ENCODE peak calls at places on chromosomes 6 and 20, in four cellular contexts. X is spleen, W is esophagus muscularis mucosa, M is heart left ventricle. D is an unnamed sample.

GRCh38 chr6:35054106-35054742 is 86.9 kb downstream of the TCP11 start:
- DNase-seq in X (no peak), W (no peak), M (no peak), D (no peak)

GRCh38 chr6:129852257-129852858 is 8.8 kb downstream of the TMEM244 start:
- DNase-seq in X (no peak), W (no peak), M (no peak), D (no peak)

GRCh38 chr6:111666812-111667211 is 61.1 kb upstream of the TRAF3IP2 start:
- DNase-seq in X (no peak), W (no peak), M (no peak), D (peak; percentile 38)

GRCh38 chr6:105799051-105799450 is 287.1 kb upstream of the PRDM1 start:
- DNase-seq in X (no peak), W (no peak), M (no peak), D (no peak)

GRCh38 chr6:22141271-22141745 is 155.5 kb downstream of the PRL start:
- DNase-seq in X (no peak), W (no peak), M (no peak), D (no peak)

GRCh38 chr20:34312544-34313217 is 9.5 kb upstream of the AHCY start:
- DNase-seq in X (peak; percentile 95), W (peak; percentile 96), M (peak; percentile 90), D (peak; percentile 81)

GRCh38 chr20:62730481-62730880 is 21.8 kb downstream of the NTSR1 start:
- DNase-seq in X (no peak), W (no peak), M (no peak), D (no peak)

GRCh38 chr6:44606506-44606905 is 219.0 kb downstream of the CDC5L start:
- DNase-seq in X (no peak), W (no peak), M (peak; percentile 58), D (no peak)

GRCh38 chr6:18062733-18063132 is 59.7 kb downstream of the NHLRC1 start:
- DNase-seq in X (no peak), W (no peak), M (no peak), D (no peak)

GRCh38 chr6:87907521-87907920 is 140.1 kb upstream of the SPACA1 start:
- DNase-seq in X (no peak), W (no peak), M (no peak), D (no peak)

GRCh38 chr6:10465633-10466499 is 51.0 kb upstream of the TFAP2A start:
- DNase-seq in X (no peak), W (no peak), M (no peak), D (no peak)

GRCh38 chr6:157531986-157532365 is 151.0 kb downstream of the ZDHHC14 start:
- DNase-seq in X (no peak), W (no peak), M (no peak), D (no peak)

GRCh38 chr6:36888115-36888643 is 2.4 kb downstream of the C6orf89 start:
- DNase-seq in X (no peak), W (no peak), M (no peak), D (no peak)

GRCh38 chr20:13105864-13106457 is 97.2 kb downstream of the SPTLC3 start:
- DNase-seq in X (no peak), W (peak; percentile 19), M (no peak), D (no peak)

GRCh38 chr20:50399917-50400704 is 110.1 kb upstream of the PTPN1 start:
- DNase-seq in X (no peak), W (no peak), M (no peak), D (no peak)

GRCh38 chr6:26118999-26119398 is 31.8 kb downstream of the HFE start:
- DNase-seq in X (no peak), W (no peak), M (no peak), D (no peak)

GRCh38 chr6:46052479-46052878 is 36.8 kb upstream of the CLIC5 start:
- DNase-seq in X (no peak), W (peak; percentile 45), M (no peak), D (no peak)

GRCh38 chr6:170005680-170006470 is 254.5 kb downstream of the ERMARD start:
- DNase-seq in X (no peak), W (no peak), M (no peak), D (no peak)

GRCh38 chr6:82869493-82869892 is 196.1 kb downstream of the UBE3D start:
- DNase-seq in X (no peak), W (no peak), M (no peak), D (no peak)

GRCh38 chr6:147540075-147540474 is 31.6 kb downstream of the SAMD5 start:
- DNase-seq in X (no peak), W (no peak), M (no peak), D (no peak)

GRCh38 chr6:168093634-168094033 is 14.6 kb upstream of the FRMD1 start:
- DNase-seq in X (peak; percentile 62), W (no peak), M (no peak), D (no peak)

GRCh38 chr6:119620846-119621570 is 271.4 kb upstream of the MAN1A1 start:
- DNase-seq in X (no peak), W (no peak), M (no peak), D (no peak)

GRCh38 chr6:90870561-90870960 is 283.7 kb upstream of the MAP3K7 start:
- DNase-seq in X (no peak), W (no peak), M (no peak), D (no peak)

GRCh38 chr6:90868656-90869055 is 281.8 kb upstream of the MAP3K7 start:
- DNase-seq in X (no peak), W (no peak), M (no peak), D (no peak)

GRCh38 chr6:90865513-90865912 is 278.6 kb upstream of the MAP3K7 start:
- DNase-seq in X (no peak), W (no peak), M (no peak), D (no peak)

GRCh38 chr6:90868256-90868655 is 281.4 kb upstream of the MAP3K7 start:
- DNase-seq in X (no peak), W (no peak), M (no peak), D (no peak)
- TF ChIP-seq POLR2A in X (no peak), W (no peak), M (no peak), D (no peak)

GRCh38 chr20:48171626-48172025 is 386.3 kb upstream of the SULF2 start:
- DNase-seq in X (no peak), W (no peak), M (no peak), D (no peak)
- H3K27ac ChIP-seq in X (no peak overlapping the region), W (no peak overlapping the region), M (no peak overlapping the region), D (no peak overlapping the region)

GRCh38 chr6:5261545-5262109 is 314 bp downstream of the FARS2 start:
- DNase-seq in X (no peak), W (no peak), M (no peak), D (no peak)
- TF ChIP-seq POLR2A in X (no peak), W (no peak), M (no peak), D (no peak)

GRCh38 chr6:40344566-40345185 is 242.5 kb downstream of the LRFN2 start:
- DNase-seq in X (no peak), W (peak; percentile 89), M (no peak), D (no peak)
- H3K27ac ChIP-seq in X (no peak overlapping the region), W (no peak overlapping the region), M (no peak overlapping the region), D (no peak overlapping the region)

DNA sequence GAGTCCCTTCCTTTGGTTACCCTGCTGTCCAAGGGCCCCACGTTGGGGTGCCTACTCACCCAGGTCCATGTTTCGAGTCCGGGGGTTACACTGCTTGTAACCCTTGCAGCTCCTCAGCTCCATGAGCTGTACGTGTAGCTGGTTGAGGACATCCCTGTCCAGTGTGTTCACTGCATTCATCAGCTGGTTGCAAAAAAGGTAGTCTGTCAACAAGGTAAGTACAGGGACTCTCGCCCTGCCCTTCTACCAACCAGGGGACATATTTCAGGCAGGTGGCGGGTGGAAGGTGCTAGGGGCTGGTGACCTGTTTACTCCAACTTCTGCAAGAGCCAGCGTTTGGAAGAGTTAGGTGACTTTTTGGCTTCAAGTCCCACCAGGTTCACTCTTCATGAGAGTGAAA is 123.6 kb downstream of the SULF2 start:
- DNase-seq in X (no peak), W (no peak), M (no peak), D (no peak)
- TF ChIP-seq POLR2A in X (no peak), W (no peak), M (no peak), D (no peak)

DNA sequence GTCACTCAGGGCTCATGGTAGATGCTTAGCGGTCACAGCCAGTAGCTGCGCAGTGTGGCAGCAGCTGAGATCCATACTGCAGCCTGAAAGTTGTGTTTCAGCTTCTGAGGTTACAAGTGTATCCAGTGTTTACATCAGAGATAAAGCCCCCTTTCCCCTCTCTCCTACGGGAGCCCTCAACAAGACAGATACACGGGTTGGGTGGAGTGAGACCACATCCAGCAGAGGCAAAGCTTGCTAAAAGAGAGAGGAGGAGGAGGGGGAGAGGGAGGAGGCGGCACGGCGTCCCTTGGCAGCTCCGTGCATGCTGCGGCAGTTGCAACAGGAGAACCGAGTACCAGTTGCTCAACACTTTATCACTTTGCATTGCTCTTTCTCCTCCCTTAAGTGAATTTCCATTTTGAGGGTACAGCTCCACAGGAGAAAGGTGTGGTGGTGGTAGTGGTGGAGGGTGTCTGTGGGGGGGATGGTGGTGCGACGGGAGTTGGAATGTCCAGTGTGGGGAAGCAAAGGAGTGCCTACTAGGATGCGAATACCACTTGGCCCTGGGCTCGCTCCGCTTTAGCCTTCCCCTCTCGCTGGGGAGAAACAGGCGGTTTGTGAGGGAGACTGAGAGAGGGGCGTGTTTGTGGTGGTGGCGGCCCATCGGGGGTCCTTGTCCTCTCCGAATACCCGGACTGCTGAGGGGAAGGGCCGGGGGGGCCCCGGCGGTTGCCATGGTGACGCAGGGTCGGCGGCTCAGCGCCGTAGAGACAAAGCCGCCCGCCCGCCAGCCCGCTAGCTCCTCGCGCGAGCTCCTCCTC is 405 bp upstream of the RNF182 start:
- DNase-seq in X (no peak), W (no peak), M (peak; percentile 68), D (peak; percentile 14)
- H3K27ac ChIP-seq in X (no peak overlapping the region), W (peak overlapping the region; percentile 3), M (no peak overlapping the region), D (no peak overlapping the region)

DNA sequence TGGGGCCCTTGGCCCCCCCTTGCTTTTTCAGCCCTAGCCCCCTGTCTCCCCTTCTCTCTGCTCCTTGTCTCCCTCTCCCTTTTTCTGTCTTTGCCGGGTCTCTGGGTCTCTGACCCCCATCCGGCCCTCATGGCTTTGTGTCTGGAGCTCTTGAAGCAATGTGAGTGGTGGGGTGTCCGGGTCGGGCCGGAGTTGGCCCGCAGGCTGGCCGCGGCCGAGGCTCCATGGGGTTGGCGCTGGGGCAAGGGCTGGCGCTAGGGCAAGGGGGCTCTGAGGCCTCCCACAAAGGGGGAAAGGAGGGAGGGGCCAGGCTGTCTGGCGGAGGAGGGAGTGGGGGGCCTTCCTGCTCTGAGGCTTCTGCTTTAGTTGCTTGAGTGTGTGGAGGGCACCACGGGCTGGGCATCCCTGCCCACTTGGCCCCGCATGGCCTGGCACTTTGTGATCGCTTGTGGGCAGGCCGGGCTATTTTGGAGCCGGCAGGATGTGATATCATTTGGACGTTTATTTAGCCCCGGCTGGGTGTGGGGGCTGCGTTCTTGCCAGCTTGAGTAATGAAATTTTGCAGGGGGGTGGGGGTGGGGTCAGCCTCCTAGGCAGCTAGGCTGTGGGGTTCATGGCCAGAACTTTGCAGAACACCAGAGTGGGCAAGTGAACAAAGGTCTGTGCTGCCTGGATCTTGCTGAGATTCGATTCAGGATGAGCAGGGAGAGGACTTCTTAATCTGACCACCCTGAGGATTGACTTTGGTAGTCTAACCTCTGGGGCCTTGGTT is 78.7 kb upstream of the MYL9 start:
- DNase-seq in X (peak; percentile 87), W (no peak), M (peak; percentile 83), D (peak; percentile 67)
- TF ChIP-seq POLR2A in X (peak; percentile 17), W (peak; percentile 55), M (peak; percentile 80), D (peak; percentile 50)

DNA sequence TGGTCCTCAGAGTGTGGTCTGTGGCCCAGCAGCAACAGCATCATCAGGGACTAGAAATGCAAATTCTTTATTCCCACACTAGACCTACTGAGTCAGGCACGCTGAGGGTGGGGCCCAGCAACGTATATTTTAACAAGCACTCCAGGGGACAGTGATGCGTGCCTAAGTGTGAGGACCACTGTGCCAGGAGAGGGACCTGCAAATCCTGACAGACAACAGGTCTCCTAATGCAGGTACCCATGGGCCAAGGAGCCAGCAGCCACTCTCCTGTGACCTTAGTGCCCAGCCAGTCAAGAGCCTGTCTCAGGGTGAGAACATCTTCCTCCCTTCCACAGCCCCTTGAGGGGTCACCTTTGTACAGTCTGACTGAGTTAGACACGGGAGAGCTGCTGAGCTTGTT is 8.0 kb upstream of the MYLK2 start:
- DNase-seq in X (no peak), W (no peak), M (no peak), D (no peak)
- H3K27ac ChIP-seq in X (no peak overlapping the region), W (no peak overlapping the region), M (peak overlapping the region; percentile 82), D (peak overlapping the region; percentile 42)